ENCODE peak calls at places on chromosomes 2 and 18, in five cellular contexts. I, C, D, H and J are unnamed samples.

GRCh38 chr2:237931205-237931721 is 35.6 kb upstream of the UBE2F start:
- DNase-seq in I (no peak), C (no peak), D (no peak), H (no peak), J (peak)

GRCh38 chr2:173754169-173754568 is 211.0 kb downstream of the SP3 start:
- DNase-seq in I (no peak), C (no peak), D (no peak), H (no peak), J (no peak)

GRCh38 chr2:132465917-132466316 is 49.3 kb downstream of the GPR39 start:
- DNase-seq in I (no peak), C (no peak), D (no peak), H (no peak), J (peak)

GRCh38 chr18:48790226-48790863 is 160.4 kb downstream of the SMAD7 start:
- DNase-seq in I (peak), C (no peak), D (no peak), H (peak), J (no peak)

GRCh38 chr18:39415471-39415870 is 1849.9 kb upstream of the CELF4 start:
- DNase-seq in I (no peak), C (no peak), D (no peak), H (no peak), J (no peak)

GRCh38 chr2:108587621-108588020 is 53.4 kb downstream of the LIMS1 start:
- DNase-seq in I (no peak), C (no peak), D (no peak), H (peak), J (peak)

GRCh38 chr2:150643106-150643730 is 155.8 kb upstream of the RND3 start:
- DNase-seq in I (no peak), C (peak), D (no peak), H (no peak), J (no peak)

GRCh38 chr18:53004798-53005197 is 664.8 kb downstream of the DCC start:
- DNase-seq in I (no peak), C (no peak), D (no peak), H (no peak), J (no peak)

GRCh38 chr18:26005950-26006349 is 84.5 kb downstream of the SS18 start:
- DNase-seq in I (no peak), C (no peak), D (no peak), H (no peak), J (no peak)

GRCh38 chr2:218996937-218997336 is 3.7 kb upstream of the CRYBA2 start:
- DNase-seq in I (no peak), C (no peak), D (no peak), H (no peak), J (no peak)

GRCh38 chr2:70580352-70580751 is 26.7 kb upstream of the TGFA start:
- DNase-seq in I (no peak), C (no peak), D (no peak), H (no peak), J (no peak)

GRCh38 chr2:120243211-120243610 is 9.4 kb upstream of the RALB start:
- DNase-seq in I (no peak), C (no peak), D (no peak), H (no peak), J (peak)